ENCODE peak calls at places on chromosomes 4 and X, in five cellular contexts. S, I, V, E and P are unnamed samples.

GRCh38 chr4:162117051-162117450 is 46.7 kb downstream of the FSTL5 start:
- DNase-seq in S (no peak), I (no peak), V (no peak), E (no peak), P (no peak)

GRCh38 chr4:70954032-70954431 is 39.4 kb upstream of the DCK start:
- DNase-seq in S (no peak), I (no peak), V (no peak), E (no peak), P (no peak)

GRCh38 chr4:38894340-38894982 is 26.9 kb downstream of the FAM114A1 start:
- DNase-seq in S (no peak), I (no peak), V (no peak), E (no peak), P (no peak)

GRCh38 chrX:151386838-151387459 is 10.1 kb upstream of the VMA21 start:
- DNase-seq in S (peak), I (no peak), V (peak), E (no peak), P (no peak)

GRCh38 chr4:13088726-13089658 is 395.1 kb downstream of the RAB28 start:
- DNase-seq in S (no peak), I (no peak), V (no peak), E (peak), P (no peak)

GRCh38 chr4:40763228-40763716 is 13.5 kb downstream of the NSUN7 start:
- DNase-seq in S (no peak), I (peak), V (no peak), E (peak), P (no peak)

GRCh38 chrX:43108828-43109227 is 330.9 kb upstream of the PPP1R2C start:
- DNase-seq in S (no peak), I (no peak), V (no peak), E (no peak), P (peak)

GRCh38 chr4:181897935-181898334 is 345.3 kb upstream of the TENM3 start:
- DNase-seq in S (no peak), I (no peak), V (no peak), E (peak), P (no peak)

GRCh38 chrX:110156167-110156754 is 153.3 kb downstream of the TMEM164 start:
- DNase-seq in S (no peak), I (peak), V (no peak), E (peak), P (no peak)

GRCh38 chr4:138696771-138697170 is 318.8 kb upstream of the NOCT start:
- DNase-seq in S (no peak), I (no peak), V (no peak), E (no peak), P (no peak)

GRCh38 chr4:128346054-128346716 is 58.6 kb upstream of the PGRMC2 start:
- DNase-seq in S (no peak), I (no peak), V (no peak), E (peak), P (no peak)

GRCh38 chrX:66677430-66677829 is 38.6 kb upstream of the EDA2R start:
- DNase-seq in S (no peak), I (no peak), V (no peak), E (peak), P (no peak)

GRCh38 chrX:140510895-140511295 is 6.0 kb upstream of the SOX3 start:
- DNase-seq in S (no peak), I (no peak), V (no peak), E (no peak), P (no peak)

GRCh38 chr4:982814-983213 is 4.0 kb upstream of the IDUA start:
- DNase-seq in S (no peak), I (no peak), V (no peak), E (no peak), P (no peak)

GRCh38 chr4:127145001-127145400 is 487.8 kb upstream of the INTU start:
- DNase-seq in S (no peak), I (no peak), V (no peak), E (no peak), P (no peak)